ENCODE peak calls at places on chromosomes 7 and 10, in eight cellular contexts. H is stimulated activated CD8-positive, alpha-beta memory T cell treated with anti-CD3 and anti-CD28 coated beads, Interleukin-7, amount 100 ng/mL, for 4 hours; Z is lower lobe of right lung; E is activated effector memory CD4-positive, alpha-beta T cell treated with Interleukin-2 at 50 U/mL for 16 hours; R is fibroblast of the aortic adventitia; C is fibroblast of mammary gland; J is left cardiac atrium; N is activated naive CD8-positive, alpha-beta T cell treated with anti-CD3 and anti-CD28 coated beads for 36 hours. W is an unnamed sample.

GRCh38 chr7:50210706-50211115 is 93.8 kb upstream of the IKZF1 start:
- DNase-seq in H (no peak), Z (no peak), E (no peak), R (no peak), C (no peak), J (no peak), N (no peak), W (no peak)

GRCh38 chr7:1961776-1962276 is 270.9 kb downstream of the MAD1L1 start:
- DNase-seq in H (peak; percentile 27), Z (no peak), E (peak; percentile 44), R (peak; percentile 94), C (peak; percentile 98), J (no peak), N (peak; percentile 72), W (no peak)

GRCh38 chr7:146557971-146558469 is 441.4 kb downstream of the CNTNAP2 start:
- DNase-seq in H (no peak), Z (no peak), E (no peak), R (no peak), C (no peak), J (no peak), N (no peak), W (no peak)

GRCh38 chr10:10778959-10779358 is 238.7 kb upstream of the CELF2 start:
- DNase-seq in H (no peak), Z (no peak), E (no peak), R (peak; percentile 40), C (peak; percentile 41), J (no peak), N (no peak), W (no peak)

GRCh38 chr7:156554488-156554887 is 86.1 kb upstream of the RNF32 start:
- DNase-seq in H (no peak), Z (no peak), E (no peak), R (no peak), C (no peak), J (no peak), N (no peak), W (no peak)

GRCh38 chr7:134186022-134186421 is 58.9 kb downstream of the LRGUK start:
- DNase-seq in H (no peak), Z (no peak), E (no peak), R (no peak), C (peak; percentile 76), J (no peak), N (no peak), W (no peak)

GRCh38 chr7:22569586-22570321 is 69.8 kb upstream of the STEAP1B start:
- DNase-seq in H (no peak), Z (peak; percentile 70), E (no peak), R (peak; percentile 89), C (no peak), J (no peak), N (peak; percentile 30), W (no peak)

GRCh38 chr7:14834888-14835287 is 67.7 kb downstream of the DGKB start:
- DNase-seq in H (no peak), Z (no peak), E (no peak), R (peak; percentile 72), C (peak; percentile 76), J (no peak), N (no peak), W (no peak)

GRCh38 chr7:106480616-106481031 is 180.3 kb downstream of the CCDC71L start:
- DNase-seq in H (no peak), Z (no peak), E (no peak), R (no peak), C (no peak), J (no peak), N (no peak), W (no peak)

GRCh38 chr10:5873515-5873995 is 16.1 kb downstream of the ANKRD16 start:
- DNase-seq in H (peak; percentile 38), Z (no peak), E (peak; percentile 43), R (peak; percentile 88), C (peak; percentile 79), J (no peak), N (peak; percentile 58), W (no peak)

GRCh38 chr10:98195132-98195531 is 60.7 kb downstream of the R3HCC1L start:
- DNase-seq in H (no peak), Z (no peak), E (no peak), R (no peak), C (peak; percentile 5), J (no peak), N (no peak), W (no peak)

GRCh38 chr10:24851595-24851994 is 100.8 kb downstream of the PRTFDC1 start:
- DNase-seq in H (no peak), Z (peak; percentile 59), E (no peak), R (peak; percentile 52), C (no peak), J (no peak), N (no peak), W (no peak)

GRCh38 chr7:29255199-29255838 is 60.7 kb downstream of the CHN2 start:
- DNase-seq in H (no peak), Z (no peak), E (no peak), R (no peak), C (no peak), J (no peak), N (no peak), W (no peak)

GRCh38 chr7:36040679-36041078 is 112.4 kb upstream of the EEPD1 start:
- DNase-seq in H (no peak), Z (no peak), E (no peak), R (peak; percentile 72), C (peak; percentile 54), J (no peak), N (no peak), W (no peak)

GRCh38 chr10:17025444-17026295 is 103.9 kb downstream of the CUBN start:
- DNase-seq in H (peak; percentile 57), Z (no peak), E (peak; percentile 36), R (peak; percentile 99), C (peak; percentile 100), J (peak; percentile 56), N (peak; percentile 83), W (peak; percentile 82)

GRCh38 chr7:94424336-94424735 is 29.6 kb downstream of the COL1A2 start:
- DNase-seq in H (no peak), Z (no peak), E (no peak), R (no peak), C (no peak), J (no peak), N (no peak), W (no peak)

GRCh38 chr7:159122276-159122675 is 22.4 kb downstream of the VIPR2 start:
- DNase-seq in H (no peak), Z (no peak), E (no peak), R (no peak), C (no peak), J (no peak), N (no peak), W (no peak)

GRCh38 chr7:290554-291301 is 758 bp downstream of the FOXL3 start:
- DNase-seq in H (no peak), Z (peak; percentile 39), E (no peak), R (no peak), C (no peak), J (no peak), N (no peak), W (peak; percentile 72)

GRCh38 chr7:36079446-36080025 is 73.5 kb upstream of the EEPD1 start:
- DNase-seq in H (no peak), Z (no peak), E (no peak), R (no peak), C (no peak), J (no peak), N (no peak), W (no peak)

GRCh38 chr10:31753681-31754080 is 174.9 kb downstream of the ARHGAP12 start:
- DNase-seq in H (no peak), Z (no peak), E (no peak), R (no peak), C (no peak), J (no peak), N (no peak), W (no peak)

GRCh38 chr7:3154881-3155494 is 111.3 kb upstream of the CARD11 start:
- DNase-seq in H (peak; percentile 21), Z (no peak), E (peak; percentile 33), R (peak; percentile 60), C (peak; percentile 47), J (no peak), N (peak; percentile 35), W (peak; percentile 33)

GRCh38 chr7:3067193-3067592 is 23.5 kb upstream of the CARD11 start:
- DNase-seq in H (no peak), Z (no peak), E (no peak), R (no peak), C (no peak), J (no peak), N (peak; percentile 19), W (no peak)

GRCh38 chr10:25747038-25747437 is 187.0 kb upstream of the MYO3A start:
- DNase-seq in H (no peak), Z (no peak), E (no peak), R (no peak), C (no peak), J (no peak), N (no peak), W (no peak)

GRCh38 chr7:1349351-1349761 is 109.9 kb downstream of the MICALL2 start:
- DNase-seq in H (no peak), Z (peak; percentile 28), E (no peak), R (no peak), C (no peak), J (no peak), N (no peak), W (peak; percentile 10)

GRCh38 chr7:135368416-135369186 is 135.0 kb downstream of the STRA8 start:
- DNase-seq in H (no peak), Z (no peak), E (no peak), R (no peak), C (no peak), J (no peak), N (no peak), W (no peak)

GRCh38 chr7:131226116-131226562 is 101.5 kb upstream of the MKLN1 start:
- DNase-seq in H (no peak), Z (no peak), E (no peak), R (peak; percentile 55), C (no peak), J (no peak), N (no peak), W (no peak)

W was measured in aorta.